ENCODE peak calls at places on chromosomes 7 and 10, in six cellular contexts. E is psoas muscle, I is tibial artery, J is GM23338, V is Peyer's patch, D is tibial nerve. W is an unnamed sample.

GRCh38 chr7:81062747-81063146 is 143.9 kb upstream of the SEMA3C start:
- DNase-seq in E (no peak), I (no peak), J (no peak), V (no peak), D (no peak), W (no peak)

GRCh38 chr7:74217455-74218342 is 7.9 kb downstream of the LAT2 start:
- DNase-seq in E (no peak), I (no peak), J (no peak), V (peak), D (no peak), W (no peak)

GRCh38 chr7:10950494-10950893 is 23.2 kb upstream of the PHF14 start:
- DNase-seq in E (no peak), I (no peak), J (no peak), V (no peak), D (no peak), W (no peak)

GRCh38 chr7:151550601-151551286 is 31.0 kb upstream of the RHEB start:
- DNase-seq in E (no peak), I (no peak), J (no peak), V (no peak), D (no peak), W (peak)

GRCh38 chr10:86387221-86387794 is 20.7 kb upstream of the GRID1 start:
- DNase-seq in E (no peak), I (peak), J (no peak), V (no peak), D (no peak), W (no peak)

GRCh38 chr7:110977127-110977776 is 113.7 kb upstream of the LRRN3 start:
- DNase-seq in E (no peak), I (no peak), J (no peak), V (no peak), D (no peak), W (no peak)

GRCh38 chr10:89792187-89792586 is 90.8 kb downstream of the KIF20B start:
- DNase-seq in E (no peak), I (no peak), J (no peak), V (no peak), D (no peak), W (no peak)

GRCh38 chr10:4527281-4527960 is 298.6 kb upstream of the AKR1E2 start:
- DNase-seq in E (no peak), I (no peak), J (no peak), V (no peak), D (no peak), W (no peak)

GRCh38 chr7:73446716-73447115 is 13.1 kb downstream of the FZD9 start:
- DNase-seq in E (no peak), I (no peak), J (no peak), V (no peak), D (no peak), W (no peak)

GRCh38 chr10:46077141-46077554 is 31.1 kb upstream of the MSMB start:
- DNase-seq in E (no peak), I (no peak), J (no peak), V (no peak), D (no peak), W (no peak)

GRCh38 chr10:125014984-125015944 is 73.3 kb downstream of the ZRANB1 start:
- DNase-seq in E (peak), I (peak), J (no peak), V (no peak), D (no peak), W (no peak)

GRCh38 chr10:23079700-23080099 is 15.7 kb upstream of the MSRB2 start:
- DNase-seq in E (no peak), I (no peak), J (peak), V (no peak), D (no peak), W (no peak)

GRCh38 chr10:43125274-43125845 is 12.9 kb upstream of the CSGALNACT2 start:
- DNase-seq in E (no peak), I (no peak), J (no peak), V (no peak), D (no peak), W (no peak)

GRCh38 chr10:13351340-13351915 is 3.3 kb upstream of the SEPHS1 start:
- DNase-seq in E (no peak), I (no peak), J (peak), V (peak), D (no peak), W (no peak)

GRCh38 chr10:43084812-43085211 is 7.9 kb downstream of the RET start:
- DNase-seq in E (no peak), I (no peak), J (no peak), V (no peak), D (no peak), W (no peak)

GRCh38 chr10:55631071-55631654 is 729.9 kb downstream of the ZWINT start:
- DNase-seq in E (peak), I (no peak), J (peak), V (no peak), D (no peak), W (no peak)

GRCh38 chr10:52877453-52877852 is 104.9 kb upstream of the MBL2 start:
- DNase-seq in E (no peak), I (no peak), J (no peak), V (no peak), D (no peak), W (no peak)

GRCh38 chr10:34194259-34194658 is 620.8 kb downstream of the PARD3 start:
- DNase-seq in E (no peak), I (no peak), J (no peak), V (no peak), D (peak), W (no peak)

GRCh38 chr10:91032614-91033248 is 111.8 kb upstream of the ANKRD1 start:
- DNase-seq in E (no peak), I (peak), J (no peak), V (no peak), D (peak), W (no peak)

GRCh38 chr7:156778201-156778600 is 114.8 kb downstream of the LMBR1 start:
- DNase-seq in E (no peak), I (no peak), J (no peak), V (no peak), D (no peak), W (no peak)

GRCh38 chr7:22934473-22935065 is 79.4 kb downstream of the HYCC1 start:
- DNase-seq in E (no peak), I (no peak), J (no peak), V (no peak), D (no peak), W (no peak)

GRCh38 chr7:132430863-132431822 is 145.1 kb downstream of the PLXNA4 start:
- DNase-seq in E (no peak), I (no peak), J (no peak), V (peak), D (no peak), W (peak)

GRCh38 chr10:76285012-76285411 is 853.6 kb downstream of the LRMDA start:
- DNase-seq in E (no peak), I (no peak), J (no peak), V (no peak), D (no peak), W (peak)

GRCh38 chr7:155831807-155832524 is 19.7 kb upstream of the SHH start:
- DNase-seq in E (no peak), I (peak), J (no peak), V (no peak), D (no peak), W (no peak)

GRCh38 chr7:145691377-145691914 is 425.2 kb upstream of the CNTNAP2 start:
- DNase-seq in E (no peak), I (no peak), J (no peak), V (no peak), D (no peak), W (no peak)

GRCh38 chr7:107044347-107045194 is at the start of gene PRKAR2B:
- DNase-seq in E (peak), I (peak), J (peak), V (peak), D (peak), W (no peak)

GRCh38 chr10:73096452-73097304 is at the start of gene P4HA1:
- DNase-seq in E (peak), I (peak), J (peak), V (peak), D (peak), W (peak)

GRCh38 chr10:27240891-27241639 is 468 bp upstream of the ACBD5 start:
- DNase-seq in E (peak), I (no peak), J (peak), V (peak), D (no peak), W (no peak)

GRCh38 chr10:29851241-29851640 is 208.1 kb downstream of the JCAD start:
- DNase-seq in E (no peak), I (no peak), J (no peak), V (no peak), D (no peak), W (no peak)

GRCh38 chr10:116802474-116802873 is 46.8 kb upstream of the ENO4 start:
- DNase-seq in E (no peak), I (no peak), J (peak), V (no peak), D (no peak), W (no peak)

GRCh38 chr10:95071107-95071660 is 1.9 kb upstream of the CYP2C8 start:
- DNase-seq in E (no peak), I (no peak), J (no peak), V (no peak), D (no peak), W (no peak)

GRCh38 chr10:114326794-114327193 is 77.5 kb downstream of the AFAP1L2 start:
- DNase-seq in E (no peak), I (no peak), J (no peak), V (no peak), D (no peak), W (no peak)

GRCh38 chr7:30674420-30674819 is 7.8 kb downstream of the CRHR2 start:
- DNase-seq in E (no peak), I (no peak), J (no peak), V (no peak), D (no peak), W (no peak)

GRCh38 chr7:18655506-18655905 is 160.0 kb downstream of the HDAC9 start:
- DNase-seq in E (no peak), I (no peak), J (no peak), V (no peak), D (no peak), W (no peak)

GRCh38 chr7:20310963-20311742 is 19.5 kb upstream of the ITGB8 start:
- DNase-seq in E (no peak), I (no peak), J (peak), V (no peak), D (peak), W (no peak)
- H3K27ac ChIP-seq in E (no peak), I (no peak), J (no peak), V (no peak), D (no peak), W (no peak)

GRCh38 chr10:77393411-77393810 is 244.2 kb downstream of the KCNMA1 start:
- DNase-seq in E (no peak), I (no peak), J (no peak), V (no peak), D (no peak), W (no peak)
- H3K27ac ChIP-seq in E (no peak), I (peak), J (no peak), V (no peak), D (no peak), W (peak)

GRCh38 chr10:101363850-101364400 is 10.0 kb downstream of the BTRC start:
- DNase-seq in E (no peak), I (no peak), J (no peak), V (no peak), D (no peak), W (no peak)
- H3K27ac ChIP-seq in E (no peak), I (no peak), J (no peak), V (no peak), D (no peak), W (no peak)

GRCh38 chr10:129334326-129334725 is 132.7 kb upstream of the MGMT start:
- DNase-seq in E (no peak), I (no peak), J (no peak), V (no peak), D (no peak), W (no peak)

GRCh38 chr10:129335396-129335795 is 131.6 kb upstream of the MGMT start:
- DNase-seq in E (no peak), I (no peak), J (no peak), V (no peak), D (no peak), W (no peak)

GRCh38 chr10:129339191-129339590 is 127.8 kb upstream of the MGMT start:
- DNase-seq in E (no peak), I (no peak), J (no peak), V (no peak), D (no peak), W (no peak)

GRCh38 chr10:129332476-129332875 is 134.6 kb upstream of the MGMT start:
- DNase-seq in E (no peak), I (no peak), J (peak), V (no peak), D (peak), W (no peak)

DNA sequence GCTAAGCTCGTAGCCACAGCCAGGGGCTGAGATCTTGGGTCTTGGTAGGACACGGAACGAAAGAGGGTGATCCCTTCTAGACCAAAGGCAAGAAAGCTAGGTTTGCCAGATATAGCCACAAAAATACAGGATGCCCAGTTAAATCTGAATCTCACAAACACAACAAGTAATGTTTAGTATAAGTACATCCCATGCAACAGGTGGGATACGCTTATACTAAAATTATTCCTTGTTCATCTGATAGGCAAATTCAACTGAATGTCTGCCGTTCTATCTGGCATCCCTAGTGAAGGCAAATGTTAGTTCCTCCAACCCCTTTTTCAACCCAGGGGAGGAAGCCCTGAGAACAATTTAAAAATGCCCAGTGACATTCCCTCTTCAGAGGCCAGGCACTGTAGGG is 131.1 kb upstream of the MGMT start:
- DNase-seq in E (no peak), I (no peak), J (no peak), V (no peak), D (no peak), W (no peak)
- H3K27ac ChIP-seq in E (no peak), I (no peak), J (no peak), V (no peak), D (no peak), W (no peak)

GRCh38 chr10:51073035-51073434 is 1.3 kb upstream of the PRKG1 start:
- DNase-seq in E (no peak), I (no peak), J (no peak), V (no peak), D (no peak), W (no peak)
- H3K27ac ChIP-seq in E (no peak), I (peak), J (no peak), V (no peak), D (peak), W (no peak)

DNA sequence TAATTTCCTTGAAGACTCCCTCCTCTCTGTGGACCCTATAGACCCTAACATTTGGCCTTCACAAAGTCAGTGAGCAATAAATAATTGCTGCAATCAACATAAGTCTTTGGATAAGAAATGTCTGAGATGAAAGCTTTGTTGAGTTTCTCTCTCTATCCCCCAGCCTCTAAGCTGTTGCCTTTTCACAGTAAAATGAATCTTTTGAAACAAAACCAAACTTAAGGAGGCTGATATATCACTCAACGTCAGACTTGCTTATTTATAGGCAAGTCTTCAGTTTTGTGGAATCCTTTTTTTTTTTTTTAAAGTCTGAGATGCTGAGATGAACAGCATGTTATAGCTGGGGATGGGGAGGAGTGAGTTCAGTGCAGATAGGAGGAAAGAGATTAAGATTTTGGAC is 10.0 kb downstream of the CPED1 start:
- DNase-seq in E (no peak), I (no peak), J (no peak), V (no peak), D (no peak), W (no peak)
- H3K27ac ChIP-seq in E (peak), I (peak), J (no peak), V (no peak), D (no peak), W (no peak)

GRCh38 chr7:45001138-45001694 is 1.2 kb downstream of the CCM2 start:
- DNase-seq in E (no peak), I (peak), J (peak), V (peak), D (no peak), W (no peak)
- H3K27ac ChIP-seq in E (peak), I (peak), J (peak), V (peak), D (peak), W (peak)

W was measured in epithelial cell of prostate.